ENCODE peak calls at places on chromosomes 2 and 18, in six cellular contexts. T, L, D, K, E and J are unnamed samples. For H3K4me1, the result is how much of the 10 kb centered on the place peaks cover.

GRCh38 chr2:121197369-121198091 is 87.5 kb downstream of the TFCP2L1 start:
- DNase-seq in D (no peak), L (no peak), K (peak), E (peak), T (peak), J (no peak)

GRCh38 chr2:100285011-100285410 is 37.3 kb downstream of the LONRF2 start:
- DNase-seq in D (no peak), K (no peak), T (peak), E (no peak), L (no peak), J (no peak)

GRCh38 chr2:222701709-222702108 is 30.3 kb downstream of the MOGAT1 start:
- DNase-seq in D (no peak), E (no peak), T (no peak), L (no peak), K (no peak), J (no peak)

GRCh38 chr18:34342960-34343359 is 118.2 kb upstream of the NOL4 start:
- DNase-seq in T (no peak), L (no peak), E (no peak), K (no peak), D (no peak), J (no peak)

GRCh38 chr2:68732036-68732435 is 2.6 kb upstream of the ARHGAP25 start:
- DNase-seq in L (no peak), E (no peak), K (no peak), D (no peak), T (no peak), J (no peak)

GRCh38 chr2:159185401-159186130 is 100.9 kb downstream of the WDSUB1 start:
- DNase-seq in T (peak), K (no peak), E (no peak), D (peak), L (peak), J (no peak)

GRCh38 chr18:78625895-78626294 is 353.7 kb upstream of the SALL3 start:
- DNase-seq in L (no peak), T (no peak), K (no peak), D (no peak), E (no peak), J (no peak)

GRCh38 chr2:96683972-96684820 is 41.6 kb downstream of the FER1L5 start:
- DNase-seq in L (no peak), T (no peak), D (no peak), E (no peak), K (peak), J (peak)

GRCh38 chr2:62472321-62472720 is 33.7 kb downstream of the TMEM17 start:
- DNase-seq in L (no peak), T (no peak), D (no peak), E (no peak), K (no peak), J (no peak)

GRCh38 chr2:48346124-48346536 is 183.8 kb upstream of the STON1 start:
- DNase-seq in K (no peak), T (peak), D (no peak), E (peak), L (no peak), J (no peak)
- H3K4me1 ChIP-seq in K (under half), T (under half), D (under half), E (half or more), L (under half), J (under half)

DNA sequence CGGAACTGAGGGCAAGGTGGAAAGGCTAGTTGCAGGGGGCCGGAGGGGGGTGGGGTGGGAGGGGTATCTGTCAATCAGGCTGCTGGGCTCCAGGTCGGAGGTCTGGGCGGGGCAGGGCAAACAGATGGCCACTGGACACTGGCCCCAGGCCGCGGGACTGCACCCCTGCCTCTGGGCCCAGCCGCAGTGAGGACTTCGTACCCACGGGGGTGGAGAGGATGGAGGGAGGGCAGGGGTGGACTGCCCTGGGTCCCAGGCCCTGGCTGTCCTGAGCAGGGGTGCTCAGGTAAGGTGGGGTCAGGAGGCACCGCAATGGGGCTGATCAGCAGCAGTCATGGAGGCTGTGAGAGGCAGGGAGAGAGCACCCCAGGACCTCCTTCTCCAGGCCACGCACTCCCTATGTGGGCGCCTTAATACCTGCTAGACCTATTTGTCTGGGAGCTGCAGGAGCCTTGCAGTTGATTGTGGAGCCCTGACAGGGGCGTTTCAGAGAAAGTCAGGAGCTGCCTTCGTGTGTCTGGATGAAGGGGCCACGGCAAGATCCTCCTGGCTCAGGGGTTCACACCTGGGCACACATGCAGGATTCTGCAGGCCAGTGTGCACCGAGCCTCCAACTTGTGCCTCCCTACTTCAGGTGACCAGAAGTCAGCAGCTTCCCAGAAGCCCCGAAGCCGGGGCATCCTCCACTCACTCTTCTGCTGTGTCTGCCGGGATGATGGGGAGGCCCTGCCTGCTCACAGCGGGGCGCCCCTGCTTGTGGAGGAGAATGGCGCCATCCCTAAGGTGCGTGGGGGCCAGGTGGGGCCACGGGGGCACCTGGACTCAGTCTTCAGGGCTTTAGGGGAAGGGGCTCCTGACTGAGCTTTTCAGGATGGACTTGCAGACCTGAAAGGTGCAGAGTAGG is 1.5 kb downstream of the CTDSP1 start:
- DNase-seq in T (peak), L (peak), K (no peak), D (no peak), E (peak), J (peak)
- H3K4me1 ChIP-seq in T (under half), L (under half), K (under half), D (under half), E (half or more), J (under half)

GRCh38 chr2:128504242-128505149 is 185.8 kb upstream of the HS6ST1 start:
- DNase-seq in E (no peak), K (no peak), T (no peak), D (no peak), L (no peak), J (no peak)
- H3K4me1 ChIP-seq in E (under half), K (under half), T (under half), D (under half), L (under half), J (under half)

DNA sequence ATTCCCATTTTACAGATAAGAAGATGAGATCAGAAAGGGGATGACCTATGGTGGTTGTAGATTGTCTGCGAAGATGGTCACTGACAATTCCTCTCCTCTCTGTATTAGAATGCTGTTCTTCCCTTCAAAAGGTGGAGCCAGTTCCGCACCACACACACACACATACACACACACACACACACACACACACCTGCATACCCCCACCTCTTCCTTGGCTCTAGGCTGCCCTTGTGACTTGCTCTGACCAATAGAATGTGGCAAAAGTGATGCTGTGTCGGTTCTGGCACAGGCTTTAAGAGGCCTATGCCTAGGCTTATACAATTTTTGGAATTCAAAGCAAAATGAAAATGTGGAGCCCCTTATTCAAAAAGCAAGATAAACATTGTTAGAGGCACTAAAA is 88.0 kb downstream of the ZFP36L2 start:
- DNase-seq in T (no peak), E (no peak), D (no peak), L (no peak), K (peak), J (peak)
- H3K4me1 ChIP-seq in T (under half), E (under half), D (under half), L (under half), K (under half), J (under half)

GRCh38 chr2:74865770-74866674 is 32.1 kb downstream of the HK2 start:
- DNase-seq in D (no peak), E (no peak), T (no peak), L (no peak), K (no peak), J (peak)

GRCh38 chr2:74864728-74865722 is 31.1 kb downstream of the HK2 start:
- DNase-seq in E (no peak), D (peak), L (no peak), T (peak), K (no peak), J (no peak)

GRCh38 chr2:74860521-74860920 is 26.6 kb downstream of the HK2 start:
- DNase-seq in T (no peak), L (no peak), K (no peak), D (no peak), E (no peak), J (no peak)

GRCh38 chr2:74862268-74862964 is 28.5 kb downstream of the HK2 start:
- DNase-seq in E (no peak), L (no peak), T (peak), K (no peak), D (no peak), J (peak)

DNA sequence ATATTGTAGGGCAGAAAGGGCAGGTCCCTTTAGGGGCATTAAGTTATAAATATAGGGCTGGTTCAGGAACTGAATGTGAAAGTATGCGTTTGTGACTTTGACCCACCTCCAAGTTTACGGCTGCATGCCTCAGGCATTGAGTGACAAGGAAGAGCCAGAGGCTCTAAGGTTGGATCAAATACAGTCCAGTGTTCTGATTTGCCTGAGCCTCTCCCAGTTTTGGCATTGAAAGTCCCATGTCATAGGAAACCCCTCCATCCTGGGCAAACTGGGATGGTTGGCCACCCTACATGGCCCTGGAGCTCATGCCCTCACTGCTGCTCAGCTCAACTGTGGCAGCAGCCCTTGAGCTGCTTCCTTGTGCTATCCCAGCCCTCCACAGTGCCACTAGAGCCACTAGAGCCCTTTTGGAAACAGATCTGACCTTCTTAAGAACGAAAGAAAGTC is 29.9 kb downstream of the HK2 start:
- DNase-seq in E (no peak), D (no peak), T (no peak), L (peak), K (no peak), J (peak)
- H3K4me1 ChIP-seq in E (under half), D (under half), T (under half), L (half or more), K (under half), J (half or more)

DNA sequence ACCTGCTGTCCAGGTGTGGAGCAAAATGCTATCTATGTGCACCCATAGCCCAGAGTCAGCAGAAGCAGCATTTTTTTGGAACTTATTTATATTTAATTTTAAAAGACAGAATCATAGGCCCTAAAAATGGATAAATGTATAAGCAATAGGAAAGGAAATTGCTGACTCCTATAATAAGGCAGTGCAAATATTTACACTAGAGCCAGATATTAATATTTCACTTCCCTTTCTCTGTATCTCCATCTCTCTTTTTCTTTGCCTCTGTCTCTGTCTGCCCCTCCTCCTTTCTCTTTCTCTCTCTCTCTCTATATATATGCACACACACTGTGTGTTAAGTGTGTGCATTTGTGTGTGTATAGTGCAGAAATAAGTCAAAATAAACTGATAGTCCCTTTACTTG is 375.6 kb downstream of the SOX11 start:
- DNase-seq in K (no peak), T (no peak), D (no peak), E (no peak), L (no peak), J (no peak)
- H3K4me1 ChIP-seq in K (under half), T (under half), D (under half), E (under half), L (under half), J (under half)

GRCh38 chr2:84816426-84817026 is 64.4 kb downstream of the TRABD2A start:
- DNase-seq in D (no peak), E (no peak), K (no peak), L (no peak), T (no peak), J (no peak)
- H3K4me1 ChIP-seq in D (under half), E (under half), K (under half), L (under half), T (under half), J (under half)